ENCODE peak calls at places on chromosomes 6 and 20, in nine cellular contexts. O is IMR-90, F is A549, Q is breast epithelium, K is uterus, V is GM12878, M is K562, W is heart left ventricle, U is vagina. E is an unnamed sample.

GRCh38 chr20:7291946-7292345 is 524.5 kb downstream of the BMP2 start:
- DNase-seq in W (no peak), V (no peak), M (no peak), K (no peak), Q (no peak), U (no peak), F (no peak), O (no peak), E (no peak)

GRCh38 chr6:111871207-111871606 is 2.0 kb downstream of the FYN start:
- DNase-seq in V (no peak), F (no peak), U (no peak), K (no peak), Q (no peak), W (no peak), M (no peak), O (no peak), E (no peak)

GRCh38 chr20:47561175-47561574 is 59.5 kb downstream of the NCOA3 start:
- DNase-seq in F (peak; percentile 38), Q (no peak), O (peak; percentile 56), W (no peak), U (no peak), M (no peak), K (no peak), V (no peak), E (no peak)

GRCh38 chr20:44180814-44181213 is 6.2 kb downstream of the JPH2 start:
- DNase-seq in K (peak; percentile 61), O (peak; percentile 35), Q (no peak), F (no peak), U (no peak), M (no peak), W (peak; percentile 80), V (no peak), E (no peak)

GRCh38 chr6:107214655-107215054 is 99.3 kb upstream of the BEND3 start:
- DNase-seq in F (no peak), Q (no peak), K (no peak), M (no peak), O (no peak), U (no peak), W (no peak), V (no peak), E (no peak)

GRCh38 chr20:62929051-62929538 is 2.8 kb upstream of the DIDO1 start:
- DNase-seq in Q (peak; percentile 67), O (peak; percentile 58), V (no peak), M (peak; percentile 77), F (no peak), W (peak; percentile 69), K (peak; percentile 62), U (no peak), E (peak; percentile 83)

GRCh38 chr20:36544134-36545018 is 3.1 kb downstream of the MYL9 start:
- DNase-seq in O (peak; percentile 68), Q (no peak), W (peak; percentile 75), U (no peak), V (no peak), F (no peak), K (peak; percentile 58), M (no peak), E (peak; percentile 32)

GRCh38 chr6:56220078-56220477 is 27.3 kb downstream of the COL21A1 start:
- DNase-seq in F (peak; percentile 53), Q (no peak), W (no peak), U (no peak), K (no peak), O (no peak), M (no peak), V (no peak), E (no peak)

GRCh38 chr20:64099880-64100565 is 7.3 kb downstream of the NPBWR2 start:
- DNase-seq in W (no peak), V (no peak), O (no peak), F (no peak), U (no peak), K (no peak), Q (no peak), M (no peak), E (no peak)

GRCh38 chr20:37385176-37385575 is 39.2 kb downstream of the SRC start:
- DNase-seq in K (no peak), W (no peak), V (no peak), U (no peak), O (no peak), M (no peak), F (no peak), Q (no peak), E (no peak)

GRCh38 chr6:39228992-39229767 is at the start of gene KCNK5:
- DNase-seq in U (no peak), V (no peak), W (peak; percentile 29), M (peak; percentile 98), K (peak; percentile 46), O (peak; percentile 2), F (peak; percentile 70), Q (no peak), E (peak; percentile 94)

GRCh38 chr6:3281669-3282460 is 23.1 kb downstream of the PSMG4 start:
- DNase-seq in W (no peak), Q (no peak), F (peak; percentile 47), O (peak; percentile 85), U (no peak), K (peak; percentile 12), V (no peak), M (no peak), E (peak; percentile 18)

GRCh38 chr6:81977488-81977887 is 225.0 kb upstream of the TENT5A start:
- DNase-seq in W (no peak), U (no peak), M (no peak), V (no peak), Q (no peak), O (peak; percentile 59), F (no peak), K (no peak), E (no peak)

GRCh38 chr20:40090236-40090635 is 598.8 kb downstream of the MAFB start:
- DNase-seq in V (no peak), M (no peak), F (no peak), O (no peak), Q (no peak), U (no peak), K (no peak), W (no peak), E (no peak)

GRCh38 chr6:108874470-108875160 is 26.4 kb downstream of the ARMC2 start:
- DNase-seq in V (peak; percentile 51), K (no peak), W (no peak), Q (no peak), O (peak; percentile 46), M (no peak), U (no peak), F (no peak), E (no peak)

DNA sequence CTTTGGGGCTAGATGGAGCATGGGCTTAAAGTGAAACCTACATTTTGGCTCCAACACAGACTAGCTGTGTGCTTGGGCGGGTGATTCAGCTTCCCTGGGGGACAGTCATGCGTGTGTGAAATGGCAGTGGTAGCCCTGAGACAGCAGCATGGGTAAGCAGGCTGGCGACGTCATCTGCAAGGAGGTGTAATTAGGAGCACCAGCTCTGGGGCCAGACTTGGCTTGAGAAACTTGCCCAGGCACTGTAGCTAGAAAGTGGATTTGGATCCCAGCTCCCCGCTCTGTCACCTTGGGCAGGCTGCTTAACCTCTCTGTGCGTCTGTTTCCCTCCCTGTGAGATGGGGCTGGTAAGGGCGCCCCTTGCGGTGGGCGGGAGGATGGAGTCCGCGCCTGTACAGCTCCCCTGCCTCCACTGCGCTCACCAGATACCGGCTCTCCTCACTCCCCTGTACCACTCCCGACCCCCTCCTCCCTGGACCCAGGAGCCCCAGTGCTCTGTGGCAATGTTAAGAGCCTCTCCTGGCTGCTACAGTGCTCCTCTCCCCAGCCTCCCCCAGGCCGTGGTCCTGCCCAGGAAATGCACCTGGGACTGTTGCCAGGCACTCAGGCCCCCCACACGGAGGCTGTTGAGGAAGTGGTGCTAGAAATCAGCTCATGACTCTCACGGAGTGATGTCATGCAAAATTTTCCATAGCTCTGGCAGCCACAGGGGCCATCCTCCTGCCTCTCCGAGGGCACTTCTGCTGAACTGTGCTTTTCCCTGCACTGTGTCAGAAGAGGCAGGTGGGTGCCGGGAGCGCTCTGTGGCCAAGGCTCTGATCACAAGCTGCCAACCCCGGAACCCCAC is 44.6 kb downstream of the SYNJ2 start:
- DNase-seq in Q (no peak), O (peak; percentile 99), W (peak; percentile 91), F (peak; percentile 93), V (no peak), U (no peak), K (peak; percentile 96), M (peak; percentile 81), E (peak; percentile 88)
- TF ChIP-seq POLR2A in Q (no peak), O (peak; percentile 62), W (no peak), F (no peak), V (no peak), U (no peak), K (no peak), M (no peak), E (no peak)

GRCh38 chr6:158278015-158278414 is 34.2 kb upstream of the TULP4 start:
- DNase-seq in Q (no peak), W (no peak), M (no peak), O (no peak), F (no peak), K (no peak), V (no peak), U (no peak), E (peak; percentile 29)
- H3K27ac ChIP-seq in Q (no peak overlapping the region), W (no peak overlapping the region), M (no peak overlapping the region), O (no peak overlapping the region), F (no peak overlapping the region), K (no peak overlapping the region), V (no peak overlapping the region), U (no peak overlapping the region), E (no peak overlapping the region)

DNA sequence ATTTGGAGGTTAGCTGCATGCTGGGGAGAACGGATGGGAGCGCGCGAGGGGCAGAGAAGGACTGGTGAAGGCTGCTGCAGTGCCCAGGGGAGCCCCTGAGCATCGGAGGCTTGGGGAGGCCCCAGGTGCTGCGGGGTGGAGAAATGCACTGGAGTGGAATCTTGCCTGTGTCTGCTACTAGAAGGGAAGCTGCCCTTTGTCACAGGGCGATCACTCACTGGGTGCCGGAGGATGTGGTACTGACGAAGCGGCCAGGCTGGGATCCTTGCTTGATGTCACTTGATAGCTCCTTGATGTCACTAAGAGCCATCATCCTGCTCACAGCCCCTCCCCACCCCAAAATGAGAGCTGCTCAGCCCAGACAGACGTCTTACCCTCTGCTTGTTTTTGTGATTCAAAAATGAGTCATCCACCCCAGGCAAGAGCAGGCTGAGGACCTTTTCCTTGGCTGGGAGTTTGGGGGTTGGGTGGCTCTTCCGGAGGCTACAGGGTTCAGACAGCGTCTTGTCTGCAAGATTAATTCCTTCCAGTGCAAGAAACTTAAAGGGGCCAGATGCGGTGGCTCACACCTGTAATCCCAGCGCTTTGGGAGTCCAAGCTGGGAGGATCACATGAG is 62.6 kb upstream of the PMEPA1 start:
- DNase-seq in M (no peak), Q (no peak), K (no peak), V (no peak), U (no peak), W (no peak), O (peak; percentile 64), F (peak; percentile 98), E (no peak)
- TF ChIP-seq POLR2A in M (no peak), Q (no peak), K (no peak), V (no peak), U (no peak), W (no peak), O (no peak), F (no peak), E (no peak)

DNA sequence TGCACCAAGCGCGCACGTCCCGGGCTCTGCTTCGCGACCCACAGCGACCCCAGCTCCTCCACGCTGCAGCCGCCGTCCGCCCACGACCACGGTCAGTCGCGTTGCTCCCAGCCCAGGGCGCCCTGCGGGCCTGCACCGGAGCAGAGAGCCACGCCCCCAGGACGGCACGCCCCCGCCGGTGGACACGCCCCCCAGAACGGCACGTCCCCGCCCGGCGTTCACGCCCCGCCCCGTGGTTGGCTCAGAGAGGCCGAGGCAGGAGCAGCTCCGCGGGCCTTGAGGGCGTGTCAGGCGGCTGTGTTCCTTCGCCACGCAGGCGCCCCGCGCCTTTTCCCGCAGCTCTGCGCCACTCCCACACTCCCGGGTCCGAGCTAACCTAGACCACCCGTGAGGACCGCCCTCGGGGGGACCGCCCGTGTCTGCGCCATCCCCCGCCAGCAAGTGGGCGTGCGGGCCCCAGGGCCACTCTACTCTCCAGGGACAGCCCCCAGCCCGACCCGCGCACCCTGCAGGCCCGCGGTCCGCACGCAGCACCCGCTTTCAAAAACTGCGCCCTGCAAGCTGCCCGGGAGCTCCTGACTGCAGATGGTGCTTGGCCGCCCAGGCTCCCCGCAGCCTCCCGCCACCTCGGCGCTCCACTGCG is at the start of gene RNASET2:
- DNase-seq in K (peak; percentile 98), V (no peak), F (peak; percentile 79), W (peak; percentile 98), U (no peak), Q (peak; percentile 97), M (peak; percentile 99), O (peak; percentile 82), E (peak; percentile 97)
- H3K27ac ChIP-seq in K (peak within 1 kb of the TSS; percentile 67), V (peak within 1 kb of the TSS; percentile 94), F (peak within 1 kb of the TSS; percentile 73), W (peak within 1 kb of the TSS; percentile 81), U (peak within 1 kb of the TSS; percentile 92), Q (peak within 1 kb of the TSS; percentile 90), M (peak within 1 kb of the TSS; percentile 73), O (peak within 1 kb of the TSS; percentile 50), E (peak within 1 kb of the TSS; percentile 94)

E was measured in upper lobe of left lung.